ENCODE peak calls at places on chromosomes 16 and 17, in five cellular contexts. One of them, this sample, is unnamed.

GRCh38 chr16:83923581-83924365 is 24.9 kb downstream of the MLYCD start:
- DNase-seq in left ventricle myocardium inferior: peak; percentile 10
- DNase-seq in NCI-H1694: no peak
- DNase-seq in activated T-helper 1 cell treated with Interleukin-2 at 50 U/mL for 16 hours: no peak
- DNase-seq in stimulated activated CD4-positive, alpha-beta T cell treated with anti-CD3 and anti-CD28 coated beads, Interleukin-15, amount 100 ng/mL, for 24 hours: no peak
- DNase-seq in this sample: no peak

GRCh38 chr16:1285669-1286491 is 23.6 kb upstream of the UBE2I start:
- DNase-seq in NCI-H1694: no peak
- DNase-seq in stimulated activated CD4-positive, alpha-beta T cell treated with anti-CD3 and anti-CD28 coated beads, Interleukin-15, amount 100 ng/mL, for 24 hours: no peak
- DNase-seq in activated T-helper 1 cell treated with Interleukin-2 at 50 U/mL for 16 hours: no peak
- DNase-seq in left ventricle myocardium inferior: no peak
- DNase-seq in this sample: no peak

GRCh38 chr16:4316732-4317461 is 1.0 kb downstream of the GLIS2 start:
- DNase-seq in left ventricle myocardium inferior: peak; percentile 60
- DNase-seq in stimulated activated CD4-positive, alpha-beta T cell treated with anti-CD3 and anti-CD28 coated beads, Interleukin-15, amount 100 ng/mL, for 24 hours: no peak
- DNase-seq in NCI-H1694: no peak
- DNase-seq in activated T-helper 1 cell treated with Interleukin-2 at 50 U/mL for 16 hours: no peak
- DNase-seq in this sample: no peak

GRCh38 chr16:30482366-30482765 is 9.8 kb downstream of the ITGAL start:
- DNase-seq in activated T-helper 1 cell treated with Interleukin-2 at 50 U/mL for 16 hours: no peak
- DNase-seq in NCI-H1694: no peak
- DNase-seq in stimulated activated CD4-positive, alpha-beta T cell treated with anti-CD3 and anti-CD28 coated beads, Interleukin-15, amount 100 ng/mL, for 24 hours: no peak
- DNase-seq in left ventricle myocardium inferior: no peak
- DNase-seq in this sample: no peak

GRCh38 chr17:77394540-77395295 is 253.9 kb downstream of the SEC14L1 start:
- DNase-seq in activated T-helper 1 cell treated with Interleukin-2 at 50 U/mL for 16 hours: no peak
- DNase-seq in NCI-H1694: no peak
- DNase-seq in stimulated activated CD4-positive, alpha-beta T cell treated with anti-CD3 and anti-CD28 coated beads, Interleukin-15, amount 100 ng/mL, for 24 hours: no peak
- DNase-seq in left ventricle myocardium inferior: no peak
- DNase-seq in this sample: no peak

GRCh38 chr16:68434654-68435210 is 13.6 kb downstream of the SMPD3 start:
- DNase-seq in stimulated activated CD4-positive, alpha-beta T cell treated with anti-CD3 and anti-CD28 coated beads, Interleukin-15, amount 100 ng/mL, for 24 hours: no peak
- DNase-seq in left ventricle myocardium inferior: no peak
- DNase-seq in NCI-H1694: no peak
- DNase-seq in activated T-helper 1 cell treated with Interleukin-2 at 50 U/mL for 16 hours: no peak
- DNase-seq in this sample: no peak

GRCh38 chr16:4004206-4004605 is 112.0 kb downstream of the ADCY9 start:
- DNase-seq in NCI-H1694: no peak
- DNase-seq in left ventricle myocardium inferior: no peak
- DNase-seq in stimulated activated CD4-positive, alpha-beta T cell treated with anti-CD3 and anti-CD28 coated beads, Interleukin-15, amount 100 ng/mL, for 24 hours: no peak
- DNase-seq in activated T-helper 1 cell treated with Interleukin-2 at 50 U/mL for 16 hours: no peak
- DNase-seq in this sample: no peak

GRCh38 chr17:55730808-55731207 is 8.1 kb upstream of the TMEM100 start:
- DNase-seq in activated T-helper 1 cell treated with Interleukin-2 at 50 U/mL for 16 hours: no peak
- DNase-seq in stimulated activated CD4-positive, alpha-beta T cell treated with anti-CD3 and anti-CD28 coated beads, Interleukin-15, amount 100 ng/mL, for 24 hours: no peak
- DNase-seq in NCI-H1694: no peak
- DNase-seq in left ventricle myocardium inferior: no peak
- DNase-seq in this sample: no peak

GRCh38 chr16:19382084-19382801 is 35.4 kb upstream of the TMC5 start:
- DNase-seq in left ventricle myocardium inferior: no peak
- DNase-seq in NCI-H1694: no peak
- DNase-seq in stimulated activated CD4-positive, alpha-beta T cell treated with anti-CD3 and anti-CD28 coated beads, Interleukin-15, amount 100 ng/mL, for 24 hours: no peak
- DNase-seq in activated T-helper 1 cell treated with Interleukin-2 at 50 U/mL for 16 hours: no peak
- DNase-seq in this sample: no peak

GRCh38 chr16:85104147-85104546 is 8.1 kb downstream of the CIBAR2 start:
- DNase-seq in NCI-H1694: no peak
- DNase-seq in activated T-helper 1 cell treated with Interleukin-2 at 50 U/mL for 16 hours: no peak
- DNase-seq in left ventricle myocardium inferior: no peak
- DNase-seq in stimulated activated CD4-positive, alpha-beta T cell treated with anti-CD3 and anti-CD28 coated beads, Interleukin-15, amount 100 ng/mL, for 24 hours: no peak
- DNase-seq in this sample: no peak

GRCh38 chr17:64196626-64197025 is 66.4 kb downstream of the TEX2 start:
- DNase-seq in left ventricle myocardium inferior: no peak
- DNase-seq in NCI-H1694: no peak
- DNase-seq in stimulated activated CD4-positive, alpha-beta T cell treated with anti-CD3 and anti-CD28 coated beads, Interleukin-15, amount 100 ng/mL, for 24 hours: no peak
- DNase-seq in activated T-helper 1 cell treated with Interleukin-2 at 50 U/mL for 16 hours: no peak
- DNase-seq in this sample: no peak

GRCh38 chr17:44210342-44211192 is 8.9 kb downstream of the UBTF start:
- DNase-seq in left ventricle myocardium inferior: peak; percentile 89
- DNase-seq in activated T-helper 1 cell treated with Interleukin-2 at 50 U/mL for 16 hours: peak; percentile 87
- DNase-seq in stimulated activated CD4-positive, alpha-beta T cell treated with anti-CD3 and anti-CD28 coated beads, Interleukin-15, amount 100 ng/mL, for 24 hours: peak; percentile 93
- DNase-seq in NCI-H1694: peak; percentile 60
- DNase-seq in this sample: peak; percentile 94

GRCh38 chr17:77471984-77472836 is 331.4 kb downstream of the SEC14L1 start:
- DNase-seq in NCI-H1694: peak; percentile 20
- DNase-seq in left ventricle myocardium inferior: no peak
- DNase-seq in stimulated activated CD4-positive, alpha-beta T cell treated with anti-CD3 and anti-CD28 coated beads, Interleukin-15, amount 100 ng/mL, for 24 hours: peak; percentile 59
- DNase-seq in activated T-helper 1 cell treated with Interleukin-2 at 50 U/mL for 16 hours: no peak
- DNase-seq in this sample: no peak

GRCh38 chr17:41772586-41773189 is 13.8 kb downstream of the JUP start:
- DNase-seq in activated T-helper 1 cell treated with Interleukin-2 at 50 U/mL for 16 hours: no peak
- DNase-seq in NCI-H1694: no peak
- DNase-seq in stimulated activated CD4-positive, alpha-beta T cell treated with anti-CD3 and anti-CD28 coated beads, Interleukin-15, amount 100 ng/mL, for 24 hours: no peak
- DNase-seq in left ventricle myocardium inferior: no peak
- DNase-seq in this sample: no peak

GRCh38 chr17:6079155-6079554 is 9.0 kb downstream of the WSCD1 start:
- DNase-seq in activated T-helper 1 cell treated with Interleukin-2 at 50 U/mL for 16 hours: no peak
- DNase-seq in NCI-H1694: no peak
- DNase-seq in left ventricle myocardium inferior: no peak
- DNase-seq in stimulated activated CD4-positive, alpha-beta T cell treated with anti-CD3 and anti-CD28 coated beads, Interleukin-15, amount 100 ng/mL, for 24 hours: no peak
- DNase-seq in this sample: no peak

GRCh38 chr17:33964344-33964979 is 290.6 kb upstream of the CCL2 start:
- DNase-seq in stimulated activated CD4-positive, alpha-beta T cell treated with anti-CD3 and anti-CD28 coated beads, Interleukin-15, amount 100 ng/mL, for 24 hours: no peak
- DNase-seq in left ventricle myocardium inferior: no peak
- DNase-seq in NCI-H1694: no peak
- DNase-seq in activated T-helper 1 cell treated with Interleukin-2 at 50 U/mL for 16 hours: no peak
- DNase-seq in this sample: no peak

GRCh38 chr16:58454178-58454577 is 45.8 kb upstream of the NDRG4 start:
- DNase-seq in left ventricle myocardium inferior: no peak
- DNase-seq in activated T-helper 1 cell treated with Interleukin-2 at 50 U/mL for 16 hours: no peak
- DNase-seq in stimulated activated CD4-positive, alpha-beta T cell treated with anti-CD3 and anti-CD28 coated beads, Interleukin-15, amount 100 ng/mL, for 24 hours: no peak
- DNase-seq in NCI-H1694: no peak
- DNase-seq in this sample: no peak

GRCh38 chr17:61309857-61310256 is 89.8 kb upstream of the TBX2 start:
- DNase-seq in stimulated activated CD4-positive, alpha-beta T cell treated with anti-CD3 and anti-CD28 coated beads, Interleukin-15, amount 100 ng/mL, for 24 hours: no peak
- DNase-seq in NCI-H1694: no peak
- DNase-seq in left ventricle myocardium inferior: no peak
- DNase-seq in activated T-helper 1 cell treated with Interleukin-2 at 50 U/mL for 16 hours: no peak
- DNase-seq in this sample: no peak

GRCh38 chr17:16941072-16941641 is 30.8 kb downstream of the TNFRSF13B start:
- DNase-seq in left ventricle myocardium inferior: no peak
- DNase-seq in NCI-H1694: no peak
- DNase-seq in stimulated activated CD4-positive, alpha-beta T cell treated with anti-CD3 and anti-CD28 coated beads, Interleukin-15, amount 100 ng/mL, for 24 hours: no peak
- DNase-seq in activated T-helper 1 cell treated with Interleukin-2 at 50 U/mL for 16 hours: no peak
- DNase-seq in this sample: no peak

GRCh38 chr16:11296706-11297491 is 15.8 kb upstream of the PRM1 start:
- DNase-seq in activated T-helper 1 cell treated with Interleukin-2 at 50 U/mL for 16 hours: no peak
- DNase-seq in stimulated activated CD4-positive, alpha-beta T cell treated with anti-CD3 and anti-CD28 coated beads, Interleukin-15, amount 100 ng/mL, for 24 hours: peak; percentile 15
- DNase-seq in NCI-H1694: no peak
- DNase-seq in left ventricle myocardium inferior: no peak
- DNase-seq in this sample: no peak

GRCh38 chr17:335691-336090 is 16.9 kb downstream of the RPH3AL start:
- DNase-seq in activated T-helper 1 cell treated with Interleukin-2 at 50 U/mL for 16 hours: no peak
- DNase-seq in left ventricle myocardium inferior: no peak
- DNase-seq in NCI-H1694: no peak
- DNase-seq in stimulated activated CD4-positive, alpha-beta T cell treated with anti-CD3 and anti-CD28 coated beads, Interleukin-15, amount 100 ng/mL, for 24 hours: peak; percentile 18
- DNase-seq in this sample: no peak

GRCh38 chr16:22323173-22323997 is 26.2 kb downstream of the POLR3E start:
- DNase-seq in NCI-H1694: no peak
- DNase-seq in activated T-helper 1 cell treated with Interleukin-2 at 50 U/mL for 16 hours: no peak
- DNase-seq in left ventricle myocardium inferior: no peak
- DNase-seq in stimulated activated CD4-positive, alpha-beta T cell treated with anti-CD3 and anti-CD28 coated beads, Interleukin-15, amount 100 ng/mL, for 24 hours: no peak
- DNase-seq in this sample: no peak

GRCh38 chr17:66275651-66276050 is 26.8 kb upstream of the PRKCA start:
- DNase-seq in left ventricle myocardium inferior: no peak
- DNase-seq in activated T-helper 1 cell treated with Interleukin-2 at 50 U/mL for 16 hours: no peak
- DNase-seq in stimulated activated CD4-positive, alpha-beta T cell treated with anti-CD3 and anti-CD28 coated beads, Interleukin-15, amount 100 ng/mL, for 24 hours: peak; percentile 41
- DNase-seq in NCI-H1694: no peak
- DNase-seq in this sample: peak; percentile 35

This sample was measured in stimulated activated naive CD8-positive, alpha-beta T cell treated with anti-CD3 and anti-CD28 coated beads, Interleukin-15, Interleukin-2, amounts not matched to agents 100 U/mL and 50 U/mL, for 24 hours.